ENCODE peak calls at places on chromosomes 4 and X, in nine cellular contexts. One of them, this sample, is unnamed.

GRCh38 chr4:16267639-16268038 is 41.4 kb upstream of the TAPT1 start:
- DNase-seq in GM12865: no peak
- DNase-seq in NB4: no peak
- DNase-seq in neural progenitor cell: no peak
- DNase-seq in right cardiac atrium: no peak
- DNase-seq in mucosa of descending colon: no peak
- DNase-seq in tibial artery: no peak
- DNase-seq in left ventricle myocardium inferior: no peak
- DNase-seq in CD8-positive, alpha-beta T cell: no peak
- DNase-seq in this sample: no peak

GRCh38 chrX:106917830-106918500 is 2.2 kb upstream of the CLDN2 start:
- DNase-seq in GM12865: no peak
- DNase-seq in NB4: no peak
- DNase-seq in neural progenitor cell: no peak
- DNase-seq in right cardiac atrium: no peak
- DNase-seq in mucosa of descending colon: no peak
- DNase-seq in tibial artery: no peak
- DNase-seq in left ventricle myocardium inferior: no peak
- DNase-seq in CD8-positive, alpha-beta T cell: no peak
- DNase-seq in this sample: no peak

GRCh38 chr4:147207941-147208340 is 262.3 kb upstream of the TTC29 start:
- DNase-seq in GM12865: no peak
- DNase-seq in NB4: no peak
- DNase-seq in neural progenitor cell: no peak
- DNase-seq in right cardiac atrium: no peak
- DNase-seq in mucosa of descending colon: no peak
- DNase-seq in tibial artery: no peak
- DNase-seq in left ventricle myocardium inferior: no peak
- DNase-seq in CD8-positive, alpha-beta T cell: no peak
- DNase-seq in this sample: no peak

GRCh38 chr4:14771091-14771490 is 231.2 kb upstream of the CPEB2 start:
- DNase-seq in GM12865: no peak
- DNase-seq in NB4: no peak
- DNase-seq in neural progenitor cell: no peak
- DNase-seq in right cardiac atrium: no peak
- DNase-seq in mucosa of descending colon: no peak
- DNase-seq in tibial artery: no peak
- DNase-seq in left ventricle myocardium inferior: no peak
- DNase-seq in CD8-positive, alpha-beta T cell: no peak
- DNase-seq in this sample: no peak

GRCh38 chr4:17336524-17336941 is 175.4 kb downstream of the QDPR start:
- DNase-seq in GM12865: peak; percentile 91
- DNase-seq in NB4: no peak
- DNase-seq in neural progenitor cell: no peak
- DNase-seq in right cardiac atrium: peak; percentile 67
- DNase-seq in mucosa of descending colon: peak; percentile 51
- DNase-seq in tibial artery: no peak
- DNase-seq in left ventricle myocardium inferior: peak; percentile 16
- DNase-seq in CD8-positive, alpha-beta T cell: peak; percentile 32
- DNase-seq in this sample: peak; percentile 38

GRCh38 chr4:97153042-97153441 is 990.2 kb downstream of the STPG2 start:
- DNase-seq in GM12865: peak; percentile 1
- DNase-seq in NB4: peak; percentile 1
- DNase-seq in neural progenitor cell: peak; percentile 14
- DNase-seq in right cardiac atrium: no peak
- DNase-seq in mucosa of descending colon: no peak
- DNase-seq in tibial artery: no peak
- DNase-seq in left ventricle myocardium inferior: no peak
- DNase-seq in CD8-positive, alpha-beta T cell: no peak
- DNase-seq in this sample: no peak

GRCh38 chrX:135389717-135390116 is 32.0 kb upstream of the SMIM10L2A start:
- DNase-seq in GM12865: no peak
- DNase-seq in NB4: no peak
- DNase-seq in neural progenitor cell: no peak
- DNase-seq in right cardiac atrium: no peak
- DNase-seq in mucosa of descending colon: no peak
- DNase-seq in tibial artery: no peak
- DNase-seq in left ventricle myocardium inferior: no peak
- DNase-seq in CD8-positive, alpha-beta T cell: no peak
- DNase-seq in this sample: no peak

GRCh38 chrX:70219938-70220764 is 14.3 kb upstream of the AWAT1 start:
- DNase-seq in GM12865: no peak
- DNase-seq in NB4: no peak
- DNase-seq in neural progenitor cell: no peak
- DNase-seq in right cardiac atrium: no peak
- DNase-seq in mucosa of descending colon: peak; percentile 55
- DNase-seq in tibial artery: peak; percentile 71
- DNase-seq in left ventricle myocardium inferior: peak; percentile 27
- DNase-seq in CD8-positive, alpha-beta T cell: no peak
- DNase-seq in this sample: peak; percentile 12

GRCh38 chr4:108433832-108434231 is 186.5 kb upstream of the RPL34 start:
- DNase-seq in GM12865: no peak
- DNase-seq in NB4: no peak
- DNase-seq in neural progenitor cell: no peak
- DNase-seq in right cardiac atrium: no peak
- DNase-seq in mucosa of descending colon: no peak
- DNase-seq in tibial artery: no peak
- DNase-seq in left ventricle myocardium inferior: no peak
- DNase-seq in CD8-positive, alpha-beta T cell: no peak
- DNase-seq in this sample: no peak

GRCh38 chrX:106168107-106168506 is at the start of gene PWWP3B:
- DNase-seq in GM12865: no peak
- DNase-seq in NB4: no peak
- DNase-seq in neural progenitor cell: peak; percentile 71
- DNase-seq in right cardiac atrium: peak; percentile 67
- DNase-seq in mucosa of descending colon: no peak
- DNase-seq in tibial artery: no peak
- DNase-seq in left ventricle myocardium inferior: peak; percentile 28
- DNase-seq in CD8-positive, alpha-beta T cell: no peak
- DNase-seq in this sample: peak; percentile 11

GRCh38 chrX:154458954-154459829 is 1.1 kb downstream of the PLXNA3 start:
- DNase-seq in GM12865: no peak
- DNase-seq in NB4: peak; percentile 52
- DNase-seq in neural progenitor cell: peak; percentile 35
- DNase-seq in right cardiac atrium: peak; percentile 73
- DNase-seq in mucosa of descending colon: no peak
- DNase-seq in tibial artery: peak; percentile 88
- DNase-seq in left ventricle myocardium inferior: peak; percentile 28
- DNase-seq in CD8-positive, alpha-beta T cell: no peak
- DNase-seq in this sample: peak; percentile 16

GRCh38 chrX:40278340-40279090 is 180.8 kb upstream of the BCOR start:
- DNase-seq in GM12865: peak; percentile 22
- DNase-seq in NB4: no peak
- DNase-seq in neural progenitor cell: no peak
- DNase-seq in right cardiac atrium: no peak
- DNase-seq in mucosa of descending colon: no peak
- DNase-seq in tibial artery: no peak
- DNase-seq in left ventricle myocardium inferior: no peak
- DNase-seq in CD8-positive, alpha-beta T cell: peak; percentile 24
- DNase-seq in this sample: no peak

GRCh38 chrX:40281341-40282005 is 183.7 kb upstream of the BCOR start:
- DNase-seq in GM12865: peak; percentile 52
- DNase-seq in NB4: peak; percentile 88
- DNase-seq in neural progenitor cell: no peak
- DNase-seq in right cardiac atrium: no peak
- DNase-seq in mucosa of descending colon: no peak
- DNase-seq in tibial artery: no peak
- DNase-seq in left ventricle myocardium inferior: no peak
- DNase-seq in CD8-positive, alpha-beta T cell: no peak
- DNase-seq in this sample: no peak

GRCh38 chrX:40279091-40279430 is 181.3 kb upstream of the BCOR start:
- DNase-seq in GM12865: no peak
- DNase-seq in NB4: no peak
- DNase-seq in neural progenitor cell: no peak
- DNase-seq in right cardiac atrium: no peak
- DNase-seq in mucosa of descending colon: no peak
- DNase-seq in tibial artery: no peak
- DNase-seq in left ventricle myocardium inferior: no peak
- DNase-seq in CD8-positive, alpha-beta T cell: no peak
- DNase-seq in this sample: no peak

GRCh38 chrX:40279762-40280161 is 182.0 kb upstream of the BCOR start:
- DNase-seq in GM12865: no peak
- DNase-seq in NB4: no peak
- DNase-seq in neural progenitor cell: no peak
- DNase-seq in right cardiac atrium: no peak
- DNase-seq in mucosa of descending colon: no peak
- DNase-seq in tibial artery: no peak
- DNase-seq in left ventricle myocardium inferior: no peak
- DNase-seq in CD8-positive, alpha-beta T cell: no peak
- DNase-seq in this sample: no peak

DNA sequence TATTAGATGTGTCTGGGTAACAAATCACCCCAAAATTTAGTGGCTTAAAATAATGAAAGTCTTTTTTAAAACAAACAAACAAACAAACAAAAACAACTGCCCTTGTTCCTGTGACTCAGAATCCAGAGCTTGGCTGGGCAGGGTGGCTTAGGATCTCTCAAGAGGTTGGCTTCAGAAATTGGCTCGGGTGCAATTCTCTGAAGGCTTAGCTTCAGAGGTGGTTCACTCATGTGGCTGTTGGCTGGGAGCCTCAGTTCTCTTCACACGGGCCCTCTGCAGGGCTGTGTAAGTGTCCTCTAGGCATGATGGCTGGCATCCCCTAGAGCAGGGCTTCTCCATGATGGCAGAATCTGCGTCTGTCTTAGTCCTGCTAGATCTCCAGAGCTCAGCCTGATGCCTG is 179.9 kb upstream of the BCOR start:
- DNase-seq in GM12865: no peak
- DNase-seq in NB4: no peak
- DNase-seq in neural progenitor cell: no peak
- DNase-seq in right cardiac atrium: no peak
- DNase-seq in mucosa of descending colon: no peak
- DNase-seq in tibial artery: no peak
- DNase-seq in left ventricle myocardium inferior: no peak
- DNase-seq in CD8-positive, alpha-beta T cell: no peak
- DNase-seq in this sample: no peak
- H3K4me3 ChIP-seq in GM12865: no peak overlapping the region
- H3K4me3 ChIP-seq in NB4: no peak overlapping the region
- H3K4me3 ChIP-seq in neural progenitor cell: no peak overlapping the region
- H3K4me3 ChIP-seq in right cardiac atrium: no peak overlapping the region
- H3K4me3 ChIP-seq in mucosa of descending colon: no peak overlapping the region
- H3K4me3 ChIP-seq in tibial artery: no peak overlapping the region
- H3K4me3 ChIP-seq in left ventricle myocardium inferior: no peak overlapping the region
- H3K4me3 ChIP-seq in CD8-positive, alpha-beta T cell: no peak overlapping the region
- H3K4me3 ChIP-seq in this sample: no peak overlapping the region

DNA sequence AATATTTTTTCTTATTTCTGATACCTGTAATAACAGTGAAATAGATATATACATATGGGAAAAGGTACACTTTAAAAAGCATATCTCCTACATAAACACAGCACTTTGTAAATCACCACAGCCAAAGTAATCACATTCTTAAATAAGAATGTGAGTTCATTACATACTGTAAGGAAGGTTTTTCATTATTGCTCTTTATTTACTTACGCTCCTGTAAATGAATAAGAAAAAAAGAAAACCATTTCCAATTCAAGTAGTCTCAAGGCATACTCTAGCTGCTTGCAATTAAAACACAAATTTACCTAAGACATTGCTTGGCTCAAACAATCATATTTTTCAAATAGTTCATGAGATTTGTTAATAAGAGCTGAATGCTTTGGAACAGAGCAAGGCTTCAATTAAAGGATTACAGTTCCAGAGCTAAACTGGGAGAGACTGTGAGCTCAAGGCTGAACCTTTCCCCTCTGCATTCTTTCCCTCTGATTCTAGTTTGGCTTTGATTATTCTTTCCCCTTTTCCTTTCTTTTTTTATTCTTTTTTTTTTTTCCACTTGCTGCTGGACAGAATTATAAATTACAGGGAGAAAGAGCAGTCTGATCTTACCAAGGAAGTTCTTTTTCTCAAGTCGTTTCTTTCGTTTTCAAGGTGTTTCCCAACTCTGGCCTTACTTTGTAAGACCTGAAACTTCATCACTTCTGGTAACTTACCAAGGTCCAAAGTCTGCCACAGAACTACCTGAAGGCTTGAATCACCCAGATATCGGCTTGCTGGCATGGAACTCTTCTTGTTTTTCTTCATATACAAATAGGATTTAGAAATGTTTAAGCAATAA is 278.3 kb downstream of the INPP4B start:
- DNase-seq in GM12865: peak; percentile 41
- DNase-seq in NB4: no peak
- DNase-seq in neural progenitor cell: peak; percentile 41
- DNase-seq in right cardiac atrium: no peak
- DNase-seq in mucosa of descending colon: no peak
- DNase-seq in tibial artery: no peak
- DNase-seq in left ventricle myocardium inferior: no peak
- DNase-seq in CD8-positive, alpha-beta T cell: no peak
- DNase-seq in this sample: no peak
- H3K4me3 ChIP-seq in GM12865: no peak overlapping the region
- H3K4me3 ChIP-seq in NB4: no peak overlapping the region
- H3K4me3 ChIP-seq in neural progenitor cell: no peak overlapping the region
- H3K4me3 ChIP-seq in right cardiac atrium: no peak overlapping the region
- H3K4me3 ChIP-seq in mucosa of descending colon: no peak overlapping the region
- H3K4me3 ChIP-seq in tibial artery: peak overlapping the region; percentile 15
- H3K4me3 ChIP-seq in left ventricle myocardium inferior: no peak overlapping the region
- H3K4me3 ChIP-seq in CD8-positive, alpha-beta T cell: no peak overlapping the region
- H3K4me3 ChIP-seq in this sample: no peak overlapping the region

DNA sequence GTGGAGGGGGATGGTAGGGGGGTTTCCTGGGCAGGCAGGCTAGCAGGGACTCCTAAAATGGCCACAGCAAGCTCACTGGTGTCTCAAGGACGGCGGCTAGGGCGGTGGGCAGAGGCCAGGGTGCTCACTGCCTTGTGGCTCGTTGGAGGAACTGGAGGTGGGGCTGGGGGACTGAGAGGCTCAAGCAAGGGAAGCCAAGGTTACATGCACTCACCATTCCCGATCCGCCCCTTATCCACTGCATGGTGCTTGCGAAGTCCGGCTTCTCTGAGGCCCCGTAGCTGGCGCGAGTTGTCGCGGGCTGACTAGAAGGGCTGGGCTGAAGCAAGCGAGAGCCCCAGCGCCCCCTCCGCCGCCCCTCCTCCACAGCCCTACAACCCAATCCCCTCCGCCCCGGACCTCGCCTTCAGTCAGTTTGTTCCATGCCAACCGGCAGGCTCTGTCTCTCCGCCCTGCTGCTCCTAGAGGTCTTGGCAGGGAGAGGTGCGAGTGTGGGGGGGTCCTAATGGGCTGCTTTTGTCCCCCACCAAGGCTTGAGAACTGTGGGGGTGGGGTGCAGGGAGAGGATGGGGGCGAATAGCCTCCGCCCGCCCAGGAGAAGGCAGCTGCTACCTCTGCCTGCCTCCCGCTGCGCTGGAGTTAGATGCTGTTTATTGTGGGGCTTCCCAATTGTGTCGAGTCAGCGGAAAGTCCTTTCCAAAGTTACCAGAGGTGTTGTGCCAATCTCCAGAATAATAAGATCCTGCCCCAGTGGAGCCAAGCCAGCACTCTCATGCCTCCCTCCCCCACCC is at the start of gene ARHGEF9:
- DNase-seq in GM12865: peak; percentile 9
- DNase-seq in NB4: no peak
- DNase-seq in neural progenitor cell: peak; percentile 73
- DNase-seq in right cardiac atrium: peak; percentile 68
- DNase-seq in mucosa of descending colon: peak; percentile 51
- DNase-seq in tibial artery: peak; percentile 60
- DNase-seq in left ventricle myocardium inferior: peak; percentile 17
- DNase-seq in CD8-positive, alpha-beta T cell: no peak
- DNase-seq in this sample: peak; percentile 5
- H3K4me3 ChIP-seq in GM12865: peak within 1 kb of the TSS; percentile 58
- H3K4me3 ChIP-seq in NB4: no peak within 1 kb of the TSS
- H3K4me3 ChIP-seq in neural progenitor cell: peak within 1 kb of the TSS; percentile 51
- H3K4me3 ChIP-seq in right cardiac atrium: peak within 1 kb of the TSS; percentile 70
- H3K4me3 ChIP-seq in mucosa of descending colon: peak within 1 kb of the TSS; percentile 11
- H3K4me3 ChIP-seq in tibial artery: peak within 1 kb of the TSS; percentile 60
- H3K4me3 ChIP-seq in left ventricle myocardium inferior: peak within 1 kb of the TSS; percentile 65
- H3K4me3 ChIP-seq in CD8-positive, alpha-beta T cell: peak within 1 kb of the TSS; percentile 15
- H3K4me3 ChIP-seq in this sample: no peak within 1 kb of the TSS

GRCh38 chr4:159267940-159268327 is 165.1 kb downstream of the RAPGEF2 start:
- DNase-seq in GM12865: no peak
- DNase-seq in NB4: no peak
- DNase-seq in neural progenitor cell: no peak
- DNase-seq in right cardiac atrium: no peak
- DNase-seq in mucosa of descending colon: no peak
- DNase-seq in tibial artery: no peak
- DNase-seq in left ventricle myocardium inferior: no peak
- DNase-seq in CD8-positive, alpha-beta T cell: no peak
- DNase-seq in this sample: no peak
- H3K4me3 ChIP-seq in GM12865: no peak overlapping the region
- H3K4me3 ChIP-seq in NB4: no peak overlapping the region
- H3K4me3 ChIP-seq in neural progenitor cell: no peak overlapping the region
- H3K4me3 ChIP-seq in right cardiac atrium: peak overlapping the region; percentile 67
- H3K4me3 ChIP-seq in mucosa of descending colon: no peak overlapping the region
- H3K4me3 ChIP-seq in tibial artery: peak overlapping the region; percentile 38
- H3K4me3 ChIP-seq in left ventricle myocardium inferior: peak overlapping the region; percentile 50
- H3K4me3 ChIP-seq in CD8-positive, alpha-beta T cell: no peak overlapping the region
- H3K4me3 ChIP-seq in this sample: peak overlapping the region; percentile 18